ENCODE peak calls at places on chromosomes 3 and 15, in seven cellular contexts. One of them, this sample, is unnamed.

GRCh38 chr15:63869371-63870042 is 35.8 kb upstream of the HERC1 start:
- DNase-seq in IMR-90: no peak
- DNase-seq in trophoblast cell: no peak
- DNase-seq in mesendoderm: no peak
- DNase-seq in H9: no peak
- DNase-seq in H1: no peak
- DNase-seq in mesenchymal stem cell: no peak
- DNase-seq in this sample: no peak

GRCh38 chr3:170467007-170467406 is 48.3 kb downstream of the CLDN11 start:
- DNase-seq in IMR-90: no peak
- DNase-seq in trophoblast cell: no peak
- DNase-seq in mesendoderm: no peak
- DNase-seq in H9: no peak
- DNase-seq in H1: peak; percentile 46
- DNase-seq in mesenchymal stem cell: no peak
- DNase-seq in this sample: no peak

GRCh38 chr3:64291345-64291744 is 66.1 kb upstream of the PRICKLE2 start:
- DNase-seq in IMR-90: peak; percentile 93
- DNase-seq in trophoblast cell: peak; percentile 86
- DNase-seq in mesendoderm: no peak
- DNase-seq in H9: no peak
- DNase-seq in H1: no peak
- DNase-seq in mesenchymal stem cell: peak; percentile 92
- DNase-seq in this sample: no peak

GRCh38 chr3:60707452-60708020 is 543.7 kb downstream of the FHIT start:
- DNase-seq in IMR-90: peak; percentile 24
- DNase-seq in trophoblast cell: no peak
- DNase-seq in mesendoderm: no peak
- DNase-seq in H9: no peak
- DNase-seq in H1: no peak
- DNase-seq in mesenchymal stem cell: no peak
- DNase-seq in this sample: no peak

GRCh38 chr3:191141728-191142127 is 57.3 kb upstream of the OSTN start:
- DNase-seq in IMR-90: peak; percentile 94
- DNase-seq in trophoblast cell: no peak
- DNase-seq in mesendoderm: no peak
- DNase-seq in H9: no peak
- DNase-seq in H1: no peak
- DNase-seq in mesenchymal stem cell: peak; percentile 76
- DNase-seq in this sample: no peak

GRCh38 chr15:57079446-57079845 is 161.0 kb downstream of the TCF12 start:
- DNase-seq in IMR-90: no peak
- DNase-seq in trophoblast cell: no peak
- DNase-seq in mesendoderm: no peak
- DNase-seq in H9: no peak
- DNase-seq in H1: no peak
- DNase-seq in mesenchymal stem cell: no peak
- DNase-seq in this sample: no peak

GRCh38 chr15:47437492-47437891 is 279.8 kb upstream of the SEMA6D start:
- DNase-seq in IMR-90: no peak
- DNase-seq in trophoblast cell: no peak
- DNase-seq in mesendoderm: peak; percentile 45
- DNase-seq in H9: no peak
- DNase-seq in H1: no peak
- DNase-seq in mesenchymal stem cell: no peak
- DNase-seq in this sample: no peak

GRCh38 chr3:32296251-32297204 is 58.0 kb downstream of the CMTM8 start:
- DNase-seq in IMR-90: peak; percentile 55
- DNase-seq in trophoblast cell: peak; percentile 63
- DNase-seq in mesendoderm: peak; percentile 78
- DNase-seq in H9: peak; percentile 69
- DNase-seq in H1: peak; percentile 73
- DNase-seq in mesenchymal stem cell: peak; percentile 65
- DNase-seq in this sample: peak; percentile 70

GRCh38 chr15:84611631-84612030 is 10.8 kb downstream of the ZSCAN2 start:
- DNase-seq in IMR-90: peak; percentile 52
- DNase-seq in trophoblast cell: no peak
- DNase-seq in mesendoderm: no peak
- DNase-seq in H9: no peak
- DNase-seq in H1: no peak
- DNase-seq in mesenchymal stem cell: no peak
- DNase-seq in this sample: no peak

GRCh38 chr3:168977696-168978374 is 685.7 kb downstream of the MECOM start:
- DNase-seq in IMR-90: peak; percentile 44
- DNase-seq in trophoblast cell: no peak
- DNase-seq in mesendoderm: no peak
- DNase-seq in H9: no peak
- DNase-seq in H1: no peak
- DNase-seq in mesenchymal stem cell: no peak
- DNase-seq in this sample: no peak

GRCh38 chr3:195903950-195904290 is 4.4 kb downstream of the TNK2 start:
- DNase-seq in IMR-90: no peak
- DNase-seq in trophoblast cell: no peak
- DNase-seq in mesendoderm: no peak
- DNase-seq in H9: no peak
- DNase-seq in H1: no peak
- DNase-seq in mesenchymal stem cell: no peak
- DNase-seq in this sample: no peak

GRCh38 chr3:122200681-122201080 is 17.2 kb downstream of the CASR start:
- DNase-seq in IMR-90: no peak
- DNase-seq in trophoblast cell: no peak
- DNase-seq in mesendoderm: no peak
- DNase-seq in H9: no peak
- DNase-seq in H1: no peak
- DNase-seq in mesenchymal stem cell: no peak
- DNase-seq in this sample: no peak

GRCh38 chr3:10855871-10856662 is 40.0 kb downstream of the SLC6A11 start:
- DNase-seq in IMR-90: no peak
- DNase-seq in trophoblast cell: no peak
- DNase-seq in mesendoderm: peak; percentile 27
- DNase-seq in H9: no peak
- DNase-seq in H1: peak; percentile 52
- DNase-seq in mesenchymal stem cell: no peak
- DNase-seq in this sample: no peak

GRCh38 chr3:85670626-85671025 is 711.8 kb downstream of the CADM2 start:
- DNase-seq in IMR-90: no peak
- DNase-seq in trophoblast cell: no peak
- DNase-seq in mesendoderm: peak; percentile 10
- DNase-seq in H9: no peak
- DNase-seq in H1: no peak
- DNase-seq in mesenchymal stem cell: no peak
- DNase-seq in this sample: no peak

GRCh38 chr15:30929064-30929669 is 25.5 kb downstream of the FAN1 start:
- DNase-seq in IMR-90: no peak
- DNase-seq in trophoblast cell: peak; percentile 95
- DNase-seq in mesendoderm: no peak
- DNase-seq in H9: no peak
- DNase-seq in H1: no peak
- DNase-seq in mesenchymal stem cell: no peak
- DNase-seq in this sample: no peak

GRCh38 chr15:59657635-59658125 is 365 bp upstream of the GTF2A2 start:
- DNase-seq in IMR-90: no peak
- DNase-seq in trophoblast cell: peak; percentile 83
- DNase-seq in mesendoderm: no peak
- DNase-seq in H9: peak; percentile 34
- DNase-seq in H1: peak; percentile 48
- DNase-seq in mesenchymal stem cell: no peak
- DNase-seq in this sample: no peak

GRCh38 chr3:15646924-15647511 is 45.5 kb downstream of the BTD start:
- DNase-seq in IMR-90: peak; percentile 100
- DNase-seq in trophoblast cell: peak; percentile 20
- DNase-seq in mesendoderm: peak; percentile 87
- DNase-seq in H9: no peak
- DNase-seq in H1: no peak
- DNase-seq in mesenchymal stem cell: peak; percentile 100
- DNase-seq in this sample: no peak

GRCh38 chr3:193978446-193978845 is 157.5 kb upstream of the HES1 start:
- DNase-seq in IMR-90: no peak
- DNase-seq in trophoblast cell: peak; percentile 99
- DNase-seq in mesendoderm: no peak
- DNase-seq in H9: no peak
- DNase-seq in H1: no peak
- DNase-seq in mesenchymal stem cell: peak; percentile 57
- DNase-seq in this sample: no peak
- H2BK120ac ChIP-seq in IMR-90: no peak overlapping the region
- H2BK120ac ChIP-seq in trophoblast cell: no peak overlapping the region
- H2BK120ac ChIP-seq in mesendoderm: no peak overlapping the region
- H2BK120ac ChIP-seq in H9: no peak overlapping the region
- H2BK120ac ChIP-seq in H1: no peak overlapping the region
- H2BK120ac ChIP-seq in mesenchymal stem cell: no peak overlapping the region
- H2BK120ac ChIP-seq in this sample: no peak overlapping the region

DNA sequence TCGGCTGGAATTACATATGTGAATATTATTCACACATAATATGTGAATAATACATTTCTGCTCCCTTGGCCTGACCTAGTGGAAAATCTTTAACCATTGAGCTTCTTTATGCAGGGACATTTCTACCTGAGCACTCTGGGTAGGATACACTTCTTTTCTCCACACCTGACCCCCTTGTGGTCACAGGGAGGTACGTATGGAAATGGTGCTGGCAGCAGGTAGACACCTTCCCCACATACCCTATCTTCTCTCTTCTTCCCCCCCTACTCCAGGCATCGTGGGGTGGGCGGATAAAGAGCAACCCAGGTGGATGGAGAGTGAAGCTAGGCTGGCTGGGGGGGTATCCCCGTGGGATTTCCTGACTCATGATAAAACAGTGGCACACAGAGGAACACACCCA is 312.1 kb downstream of the ARRDC4 start:
- DNase-seq in IMR-90: no peak
- DNase-seq in trophoblast cell: no peak
- DNase-seq in mesendoderm: peak; percentile 33
- DNase-seq in H9: no peak
- DNase-seq in H1: no peak
- DNase-seq in mesenchymal stem cell: no peak
- DNase-seq in this sample: no peak
- H4K8ac ChIP-seq in IMR-90: no peak overlapping the region
- H4K8ac ChIP-seq in trophoblast cell: no peak overlapping the region
- H4K8ac ChIP-seq in mesendoderm: no peak overlapping the region
- H4K8ac ChIP-seq in H9: no peak overlapping the region
- H4K8ac ChIP-seq in H1: no peak overlapping the region
- H4K8ac ChIP-seq in mesenchymal stem cell: no peak overlapping the region
- H4K8ac ChIP-seq in this sample: no peak overlapping the region

DNA sequence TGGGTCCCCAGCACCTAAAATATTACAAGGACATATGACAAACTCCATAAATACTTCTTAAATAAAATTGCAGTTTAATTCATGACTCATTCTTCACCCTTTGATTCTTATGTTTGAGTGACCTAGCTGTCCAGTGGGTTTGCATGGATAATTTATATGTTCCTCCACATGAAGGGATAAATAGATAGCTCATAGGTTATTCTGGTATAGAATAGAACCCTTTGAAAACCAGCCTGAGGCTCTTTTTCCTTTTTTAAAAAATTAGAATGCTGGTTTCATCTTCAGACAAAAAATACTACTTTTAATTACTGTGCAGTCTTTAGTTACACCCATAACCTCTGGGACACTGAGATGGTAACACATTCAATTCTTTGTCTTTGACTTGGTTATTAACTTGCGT is 97.1 kb upstream of the SAMMSON start:
- DNase-seq in IMR-90: no peak
- DNase-seq in trophoblast cell: no peak
- DNase-seq in mesendoderm: no peak
- DNase-seq in H9: no peak
- DNase-seq in H1: no peak
- DNase-seq in mesenchymal stem cell: no peak
- DNase-seq in this sample: no peak
- H2BK120ac ChIP-seq in IMR-90: no peak overlapping the region
- H2BK120ac ChIP-seq in trophoblast cell: no peak overlapping the region
- H2BK120ac ChIP-seq in mesendoderm: no peak overlapping the region
- H2BK120ac ChIP-seq in H9: no peak overlapping the region
- H2BK120ac ChIP-seq in H1: no peak overlapping the region
- H2BK120ac ChIP-seq in mesenchymal stem cell: no peak overlapping the region
- H2BK120ac ChIP-seq in this sample: no peak overlapping the region

GRCh38 chr15:58632789-58633188 is 116.7 kb downstream of the ADAM10 start:
- DNase-seq in IMR-90: peak; percentile 46
- DNase-seq in trophoblast cell: no peak
- DNase-seq in mesendoderm: no peak
- DNase-seq in H9: no peak
- DNase-seq in H1: no peak
- DNase-seq in mesenchymal stem cell: peak; percentile 23
- DNase-seq in this sample: no peak
- H4K8ac ChIP-seq in IMR-90: no peak overlapping the region
- H4K8ac ChIP-seq in trophoblast cell: no peak overlapping the region
- H4K8ac ChIP-seq in mesendoderm: no peak overlapping the region
- H4K8ac ChIP-seq in H9: no peak overlapping the region
- H4K8ac ChIP-seq in H1: no peak overlapping the region
- H4K8ac ChIP-seq in mesenchymal stem cell: no peak overlapping the region
- H4K8ac ChIP-seq in this sample: no peak overlapping the region

DNA sequence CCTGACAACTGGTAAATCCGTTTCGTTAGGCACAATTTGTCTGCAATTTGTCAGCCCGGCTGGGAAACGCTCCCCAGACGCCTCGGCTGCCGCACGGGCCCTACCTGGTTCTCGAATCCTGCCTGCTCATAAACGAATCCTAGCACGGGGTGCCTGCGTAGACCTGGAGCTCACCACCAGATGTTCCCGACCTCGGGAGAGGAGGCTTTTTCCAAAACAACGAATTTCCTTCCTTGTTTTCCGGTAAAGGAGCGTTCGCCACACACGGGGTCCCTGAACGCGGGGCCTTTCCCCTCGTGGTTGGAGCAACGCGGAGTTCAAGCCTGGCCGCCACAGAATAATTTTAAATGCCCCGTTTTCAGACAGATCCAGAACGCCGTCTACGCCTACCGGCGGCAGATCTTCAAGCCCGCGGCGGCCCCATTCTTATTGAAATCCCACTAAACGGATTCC is 1.1 kb downstream of the GATA2 start:
- DNase-seq in IMR-90: no peak
- DNase-seq in trophoblast cell: no peak
- DNase-seq in mesendoderm: peak; percentile 57
- DNase-seq in H9: peak; percentile 39
- DNase-seq in H1: no peak
- DNase-seq in mesenchymal stem cell: peak; percentile 58
- DNase-seq in this sample: no peak
- H2BK120ac ChIP-seq in IMR-90: no peak overlapping the region
- H2BK120ac ChIP-seq in trophoblast cell: peak overlapping the region; percentile 36
- H2BK120ac ChIP-seq in mesendoderm: no peak overlapping the region
- H2BK120ac ChIP-seq in H9: no peak overlapping the region
- H2BK120ac ChIP-seq in H1: no peak overlapping the region
- H2BK120ac ChIP-seq in mesenchymal stem cell: no peak overlapping the region
- H2BK120ac ChIP-seq in this sample: no peak overlapping the region

DNA sequence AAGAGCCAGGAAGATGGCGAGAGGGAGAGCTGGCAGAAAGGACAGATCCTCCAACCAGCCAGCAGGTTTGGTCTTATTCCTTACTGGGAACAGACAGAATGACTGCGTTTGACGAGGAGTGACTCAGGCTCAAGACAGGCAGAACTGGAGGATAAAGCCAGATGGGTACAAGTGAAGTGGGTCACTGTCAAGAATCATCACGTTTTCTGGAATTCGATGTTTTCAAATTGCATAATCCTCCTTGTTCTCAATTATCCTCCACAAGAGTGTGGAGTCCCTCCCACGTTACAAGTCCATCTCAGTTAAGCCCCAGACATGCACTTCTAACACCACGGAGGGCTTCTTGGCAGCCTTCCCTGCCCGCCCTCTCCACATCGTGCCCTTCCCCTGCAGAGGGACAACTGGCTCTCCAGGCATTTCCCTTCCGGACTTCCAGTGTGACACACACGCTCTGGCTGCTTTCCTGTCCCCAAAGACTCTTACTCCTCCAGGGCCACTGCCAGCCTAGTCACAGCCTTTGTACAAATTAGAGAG is 183.1 kb downstream of the CHST2 start:
- DNase-seq in IMR-90: peak; percentile 74
- DNase-seq in trophoblast cell: no peak
- DNase-seq in mesendoderm: peak; percentile 11
- DNase-seq in H9: peak; percentile 38
- DNase-seq in H1: no peak
- DNase-seq in mesenchymal stem cell: peak; percentile 52
- DNase-seq in this sample: no peak
- H4K8ac ChIP-seq in IMR-90: no peak overlapping the region
- H4K8ac ChIP-seq in trophoblast cell: no peak overlapping the region
- H4K8ac ChIP-seq in mesendoderm: no peak overlapping the region
- H4K8ac ChIP-seq in H9: no peak overlapping the region
- H4K8ac ChIP-seq in H1: no peak overlapping the region
- H4K8ac ChIP-seq in mesenchymal stem cell: no peak overlapping the region
- H4K8ac ChIP-seq in this sample: no peak overlapping the region